ENCODE peak calls at places on chromosomes 6 and 20, in nine cellular contexts. One of them, this sample, is unnamed.

GRCh38 chr6:82908661-82909060 is 157.0 kb downstream of the UBE3D start:
- DNase-seq in GM13977: no peak
- DNase-seq in A549: no peak
- DNase-seq in SK-N-SH: no peak
- DNase-seq in stomach: no peak
- DNase-seq in neural progenitor cell: no peak
- DNase-seq in cardiac muscle cell: no peak
- DNase-seq in Calu3: no peak
- DNase-seq in kidney epithelial cell: no peak
- DNase-seq in this sample: no peak

GRCh38 chr20:43969069-43969468 is 54.4 kb downstream of the TOX2 start:
- DNase-seq in GM13977: no peak
- DNase-seq in A549: no peak
- DNase-seq in SK-N-SH: no peak
- DNase-seq in stomach: no peak
- DNase-seq in neural progenitor cell: no peak
- DNase-seq in cardiac muscle cell: no peak
- DNase-seq in Calu3: no peak
- DNase-seq in kidney epithelial cell: no peak
- DNase-seq in this sample: no peak

GRCh38 chr6:169964440-169965212 is 213.2 kb downstream of the ERMARD start:
- DNase-seq in GM13977: no peak
- DNase-seq in A549: no peak
- DNase-seq in SK-N-SH: peak; percentile 24
- DNase-seq in stomach: peak; percentile 18
- DNase-seq in neural progenitor cell: no peak
- DNase-seq in cardiac muscle cell: no peak
- DNase-seq in Calu3: no peak
- DNase-seq in kidney epithelial cell: no peak
- DNase-seq in this sample: no peak

GRCh38 chr6:24910850-24911712 is 24.7 kb downstream of the RIPOR2 start:
- DNase-seq in GM13977: peak; percentile 44
- DNase-seq in A549: no peak
- DNase-seq in SK-N-SH: peak; percentile 81
- DNase-seq in stomach: peak; percentile 61
- DNase-seq in neural progenitor cell: peak; percentile 91
- DNase-seq in cardiac muscle cell: peak; percentile 62
- DNase-seq in Calu3: peak; percentile 55
- DNase-seq in kidney epithelial cell: no peak
- DNase-seq in this sample: peak; percentile 83

GRCh38 chr20:17646209-17646717 is 35.8 kb downstream of the RRBP1 start:
- DNase-seq in GM13977: no peak
- DNase-seq in A549: no peak
- DNase-seq in SK-N-SH: peak; percentile 66
- DNase-seq in stomach: no peak
- DNase-seq in neural progenitor cell: no peak
- DNase-seq in cardiac muscle cell: no peak
- DNase-seq in Calu3: no peak
- DNase-seq in kidney epithelial cell: no peak
- DNase-seq in this sample: no peak

GRCh38 chr6:110195639-110196038 is 15.4 kb downstream of the CDC40 start:
- DNase-seq in GM13977: no peak
- DNase-seq in A549: no peak
- DNase-seq in SK-N-SH: no peak
- DNase-seq in stomach: no peak
- DNase-seq in neural progenitor cell: no peak
- DNase-seq in cardiac muscle cell: no peak
- DNase-seq in Calu3: no peak
- DNase-seq in kidney epithelial cell: no peak
- DNase-seq in this sample: no peak

GRCh38 chr6:73722318-73723060 is 26.5 kb downstream of the CD109 start:
- DNase-seq in GM13977: peak; percentile 22
- DNase-seq in A549: no peak
- DNase-seq in SK-N-SH: no peak
- DNase-seq in stomach: no peak
- DNase-seq in neural progenitor cell: no peak
- DNase-seq in cardiac muscle cell: peak; percentile 77
- DNase-seq in Calu3: no peak
- DNase-seq in kidney epithelial cell: peak; percentile 67
- DNase-seq in this sample: no peak

GRCh38 chr20:8492182-8492581 is 360.1 kb downstream of the PLCB1 start:
- DNase-seq in GM13977: no peak
- DNase-seq in A549: no peak
- DNase-seq in SK-N-SH: no peak
- DNase-seq in stomach: no peak
- DNase-seq in neural progenitor cell: no peak
- DNase-seq in cardiac muscle cell: peak; percentile 11
- DNase-seq in Calu3: no peak
- DNase-seq in kidney epithelial cell: no peak
- DNase-seq in this sample: no peak

GRCh38 chr6:108107102-108107501 is 32.6 kb upstream of the OSTM1 start:
- DNase-seq in GM13977: no peak
- DNase-seq in A549: no peak
- DNase-seq in SK-N-SH: no peak
- DNase-seq in stomach: no peak
- DNase-seq in neural progenitor cell: no peak
- DNase-seq in cardiac muscle cell: no peak
- DNase-seq in Calu3: no peak
- DNase-seq in kidney epithelial cell: no peak
- DNase-seq in this sample: no peak

GRCh38 chr6:108106694-108107093 is 32.2 kb upstream of the OSTM1 start:
- DNase-seq in GM13977: no peak
- DNase-seq in A549: no peak
- DNase-seq in SK-N-SH: no peak
- DNase-seq in stomach: no peak
- DNase-seq in neural progenitor cell: no peak
- DNase-seq in cardiac muscle cell: no peak
- DNase-seq in Calu3: no peak
- DNase-seq in kidney epithelial cell: no peak
- DNase-seq in this sample: no peak

GRCh38 chr6:108105584-108105983 is 31.0 kb upstream of the OSTM1 start:
- DNase-seq in GM13977: no peak
- DNase-seq in A549: no peak
- DNase-seq in SK-N-SH: no peak
- DNase-seq in stomach: no peak
- DNase-seq in neural progenitor cell: no peak
- DNase-seq in cardiac muscle cell: peak; percentile 36
- DNase-seq in Calu3: no peak
- DNase-seq in kidney epithelial cell: no peak
- DNase-seq in this sample: no peak

GRCh38 chr6:108108374-108108773 is 33.8 kb upstream of the OSTM1 start:
- DNase-seq in GM13977: no peak
- DNase-seq in A549: no peak
- DNase-seq in SK-N-SH: no peak
- DNase-seq in stomach: no peak
- DNase-seq in neural progenitor cell: no peak
- DNase-seq in cardiac muscle cell: no peak
- DNase-seq in Calu3: no peak
- DNase-seq in kidney epithelial cell: no peak
- DNase-seq in this sample: no peak

DNA sequence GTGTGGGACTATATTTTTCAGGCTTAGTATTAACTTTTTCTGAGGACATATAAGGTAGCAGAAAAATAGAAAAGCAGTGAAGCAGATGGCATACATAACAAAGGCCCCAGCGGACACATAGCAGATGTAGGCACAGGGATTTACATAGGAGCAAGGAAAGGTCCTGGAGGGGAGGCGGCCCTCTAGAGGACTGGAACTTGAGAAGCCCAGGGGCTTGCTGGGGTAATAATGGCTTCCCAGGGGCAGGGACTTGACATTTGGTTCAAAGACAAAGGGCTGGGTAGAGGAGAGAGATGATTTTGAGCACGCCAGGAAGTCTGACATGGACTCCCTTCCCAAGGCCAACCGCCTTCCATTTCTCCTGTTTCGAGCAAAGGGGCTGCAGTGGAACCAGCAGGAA is 31.7 kb upstream of the OSTM1 start:
- DNase-seq in GM13977: no peak
- DNase-seq in A549: no peak
- DNase-seq in SK-N-SH: no peak
- DNase-seq in stomach: no peak
- DNase-seq in neural progenitor cell: peak; percentile 24
- DNase-seq in cardiac muscle cell: no peak
- DNase-seq in Calu3: no peak
- DNase-seq in kidney epithelial cell: no peak
- DNase-seq in this sample: no peak
- TF ChIP-seq CTCF in GM13977: no peak
- TF ChIP-seq CTCF in A549: no peak
- TF ChIP-seq CTCF in SK-N-SH: no peak
- TF ChIP-seq CTCF in stomach: no peak
- TF ChIP-seq CTCF in neural progenitor cell: no peak
- TF ChIP-seq CTCF in cardiac muscle cell: no peak
- TF ChIP-seq CTCF in Calu3: no peak
- TF ChIP-seq CTCF in kidney epithelial cell: no peak
- TF ChIP-seq CTCF in this sample: no peak

GRCh38 chr6:56946368-56946767 is 8.5 kb upstream of the BEND6 start:
- DNase-seq in GM13977: no peak
- DNase-seq in A549: no peak
- DNase-seq in SK-N-SH: no peak
- DNase-seq in stomach: no peak
- DNase-seq in neural progenitor cell: no peak
- DNase-seq in cardiac muscle cell: no peak
- DNase-seq in Calu3: no peak
- DNase-seq in kidney epithelial cell: no peak
- DNase-seq in this sample: no peak

GRCh38 chr6:56949925-56950495 is 4.9 kb upstream of the BEND6 start:
- DNase-seq in GM13977: no peak
- DNase-seq in A549: no peak
- DNase-seq in SK-N-SH: no peak
- DNase-seq in stomach: no peak
- DNase-seq in neural progenitor cell: no peak
- DNase-seq in cardiac muscle cell: peak; percentile 41
- DNase-seq in Calu3: no peak
- DNase-seq in kidney epithelial cell: no peak
- DNase-seq in this sample: no peak

GRCh38 chr6:56947931-56948330 is 7.0 kb upstream of the BEND6 start:
- DNase-seq in GM13977: no peak
- DNase-seq in A549: no peak
- DNase-seq in SK-N-SH: no peak
- DNase-seq in stomach: no peak
- DNase-seq in neural progenitor cell: no peak
- DNase-seq in cardiac muscle cell: no peak
- DNase-seq in Calu3: no peak
- DNase-seq in kidney epithelial cell: no peak
- DNase-seq in this sample: no peak

GRCh38 chr6:56951049-56951816 is 3.7 kb upstream of the BEND6 start:
- DNase-seq in GM13977: peak; percentile 14
- DNase-seq in A549: no peak
- DNase-seq in SK-N-SH: no peak
- DNase-seq in stomach: no peak
- DNase-seq in neural progenitor cell: no peak
- DNase-seq in cardiac muscle cell: peak; percentile 33
- DNase-seq in Calu3: no peak
- DNase-seq in kidney epithelial cell: no peak
- DNase-seq in this sample: no peak

DNA sequence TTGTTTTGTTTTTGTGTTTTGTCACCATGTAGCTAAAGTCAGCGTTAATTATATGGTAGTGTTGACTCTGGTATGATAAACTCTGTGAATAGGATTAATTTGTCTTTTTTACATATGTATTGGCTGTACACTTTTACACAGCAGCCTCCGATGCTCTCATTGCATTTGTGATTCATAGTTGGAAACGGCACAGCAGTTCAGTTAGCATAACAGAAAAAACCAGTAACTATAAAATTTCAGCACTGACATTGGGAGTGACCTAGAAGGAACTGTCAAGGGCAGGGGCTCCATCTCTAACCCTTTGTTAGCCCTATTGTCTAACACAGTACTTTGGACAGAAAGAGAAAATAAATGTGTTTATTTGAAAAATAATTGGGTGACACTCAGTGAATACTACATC is 5.6 kb upstream of the BEND6 start:
- DNase-seq in GM13977: no peak
- DNase-seq in A549: no peak
- DNase-seq in SK-N-SH: no peak
- DNase-seq in stomach: no peak
- DNase-seq in neural progenitor cell: no peak
- DNase-seq in cardiac muscle cell: peak; percentile 38
- DNase-seq in Calu3: no peak
- DNase-seq in kidney epithelial cell: no peak
- DNase-seq in this sample: no peak
- TF ChIP-seq CTCF in GM13977: no peak
- TF ChIP-seq CTCF in A549: no peak
- TF ChIP-seq CTCF in SK-N-SH: no peak
- TF ChIP-seq CTCF in stomach: no peak
- TF ChIP-seq CTCF in neural progenitor cell: no peak
- TF ChIP-seq CTCF in cardiac muscle cell: no peak
- TF ChIP-seq CTCF in Calu3: no peak
- TF ChIP-seq CTCF in kidney epithelial cell: no peak
- TF ChIP-seq CTCF in this sample: no peak

DNA sequence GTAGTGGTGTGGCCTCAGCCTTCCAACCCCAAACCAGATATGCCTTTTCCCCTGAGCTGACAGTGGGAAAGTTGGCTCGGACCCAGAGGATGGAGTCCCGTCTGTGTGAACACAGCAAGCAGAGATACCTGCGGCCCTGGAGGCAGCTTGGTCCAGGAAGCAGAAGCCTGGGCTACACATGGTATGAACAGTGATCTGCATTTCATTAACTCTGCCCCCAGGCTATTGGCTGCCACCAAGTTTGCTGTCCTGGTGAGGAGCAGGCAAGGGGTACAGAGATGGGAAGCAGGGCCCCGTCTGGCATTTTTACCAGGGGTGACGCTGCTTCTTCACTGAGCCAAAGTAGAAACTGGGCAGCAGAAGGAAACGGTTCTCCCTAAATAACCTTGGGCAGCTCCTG is 90.0 kb downstream of the EDN3 start:
- DNase-seq in GM13977: no peak
- DNase-seq in A549: no peak
- DNase-seq in SK-N-SH: peak; percentile 82
- DNase-seq in stomach: no peak
- DNase-seq in neural progenitor cell: no peak
- DNase-seq in cardiac muscle cell: no peak
- DNase-seq in Calu3: no peak
- DNase-seq in kidney epithelial cell: no peak
- DNase-seq in this sample: no peak
- TF ChIP-seq CTCF in GM13977: no peak
- TF ChIP-seq CTCF in A549: no peak
- TF ChIP-seq CTCF in SK-N-SH: no peak
- TF ChIP-seq CTCF in stomach: no peak
- TF ChIP-seq CTCF in neural progenitor cell: no peak
- TF ChIP-seq CTCF in cardiac muscle cell: no peak
- TF ChIP-seq CTCF in Calu3: no peak
- TF ChIP-seq CTCF in kidney epithelial cell: no peak
- TF ChIP-seq CTCF in this sample: no peak

GRCh38 chr6:32118782-32119628 is 9.0 kb downstream of the ATF6B start:
- DNase-seq in GM13977: peak; percentile 83
- DNase-seq in A549: peak; percentile 69
- DNase-seq in SK-N-SH: peak; percentile 83
- DNase-seq in stomach: peak; percentile 90
- DNase-seq in neural progenitor cell: peak; percentile 87
- DNase-seq in cardiac muscle cell: peak; percentile 94
- DNase-seq in Calu3: peak; percentile 96
- DNase-seq in kidney epithelial cell: peak; percentile 52
- DNase-seq in this sample: peak; percentile 87

GRCh38 chr6:32115623-32116022 is 6.5 kb upstream of the TNXB start:
- DNase-seq in GM13977: no peak
- DNase-seq in A549: no peak
- DNase-seq in SK-N-SH: no peak
- DNase-seq in stomach: no peak
- DNase-seq in neural progenitor cell: no peak
- DNase-seq in cardiac muscle cell: no peak
- DNase-seq in Calu3: no peak
- DNase-seq in kidney epithelial cell: no peak
- DNase-seq in this sample: no peak

GRCh38 chr6:32117461-32117860 is 8.3 kb upstream of the TNXB start:
- DNase-seq in GM13977: no peak
- DNase-seq in A549: no peak
- DNase-seq in SK-N-SH: no peak
- DNase-seq in stomach: no peak
- DNase-seq in neural progenitor cell: no peak
- DNase-seq in cardiac muscle cell: no peak
- DNase-seq in Calu3: no peak
- DNase-seq in kidney epithelial cell: no peak
- DNase-seq in this sample: no peak

GRCh38 chr6:32114853-32115252 is 5.7 kb upstream of the TNXB start:
- DNase-seq in GM13977: no peak
- DNase-seq in A549: no peak
- DNase-seq in SK-N-SH: no peak
- DNase-seq in stomach: no peak
- DNase-seq in neural progenitor cell: no peak
- DNase-seq in cardiac muscle cell: no peak
- DNase-seq in Calu3: no peak
- DNase-seq in kidney epithelial cell: no peak
- DNase-seq in this sample: no peak

DNA sequence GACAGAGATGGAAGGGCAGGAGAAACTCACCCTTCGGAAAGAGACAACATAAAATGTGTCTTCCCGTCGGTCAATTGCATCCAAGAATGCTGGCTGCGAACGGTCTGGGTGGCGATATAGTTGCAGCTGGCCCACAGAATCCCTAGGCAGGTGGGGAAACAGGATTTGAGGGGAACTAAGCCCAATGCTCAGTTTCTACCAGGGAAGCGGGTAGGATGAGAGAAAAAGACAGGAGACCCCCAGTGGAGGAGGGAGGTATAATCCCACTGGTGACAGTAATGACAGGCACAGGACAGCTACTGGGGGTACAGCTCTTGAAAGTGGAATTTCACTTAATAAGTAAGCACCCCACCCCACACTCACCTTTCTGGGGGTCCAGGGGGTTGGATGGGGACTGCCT is 7.5 kb upstream of the TNXB start:
- DNase-seq in GM13977: peak; percentile 42
- DNase-seq in A549: peak; percentile 51
- DNase-seq in SK-N-SH: peak; percentile 64
- DNase-seq in stomach: no peak
- DNase-seq in neural progenitor cell: peak; percentile 54
- DNase-seq in cardiac muscle cell: no peak
- DNase-seq in Calu3: peak; percentile 62
- DNase-seq in kidney epithelial cell: no peak
- DNase-seq in this sample: no peak
- TF ChIP-seq CTCF in GM13977: peak; percentile 14
- TF ChIP-seq CTCF in A549: peak; percentile 13
- TF ChIP-seq CTCF in SK-N-SH: peak; percentile 55
- TF ChIP-seq CTCF in stomach: no peak
- TF ChIP-seq CTCF in neural progenitor cell: peak; percentile 58
- TF ChIP-seq CTCF in cardiac muscle cell: peak; percentile 44
- TF ChIP-seq CTCF in Calu3: peak; percentile 49
- TF ChIP-seq CTCF in kidney epithelial cell: peak; percentile 54
- TF ChIP-seq CTCF in this sample: peak; percentile 47